ENCODE peak calls at places on chromosomes 13 and 19, in ten cellular contexts. One of them, this sample, is unnamed.

GRCh38 chr19:5250127-5250659 is 90.4 kb downstream of the PTPRS start:
- DNase-seq in aorta: peak; percentile 80
- DNase-seq in AG04450: no peak
- DNase-seq in astrocyte: no peak
- DNase-seq in CD4-positive, alpha-beta T cell: no peak
- DNase-seq in keratinocyte: no peak
- DNase-seq in IMR-90: no peak
- DNase-seq in substantia nigra: peak; percentile 38
- DNase-seq in heart left ventricle: peak; percentile 84
- DNase-seq in thyroid gland: peak; percentile 99
- DNase-seq in this sample: no peak

GRCh38 chr13:21071894-21072293 is 10.5 kb upstream of the LATS2 start:
- DNase-seq in aorta: no peak
- DNase-seq in AG04450: no peak
- DNase-seq in astrocyte: peak; percentile 40
- DNase-seq in CD4-positive, alpha-beta T cell: no peak
- DNase-seq in keratinocyte: no peak
- DNase-seq in IMR-90: no peak
- DNase-seq in substantia nigra: no peak
- DNase-seq in heart left ventricle: no peak
- DNase-seq in thyroid gland: no peak
- DNase-seq in this sample: no peak

GRCh38 chr13:35468195-35468594 is 8.3 kb downstream of the MAB21L1 start:
- DNase-seq in aorta: no peak
- DNase-seq in AG04450: no peak
- DNase-seq in astrocyte: peak; percentile 39
- DNase-seq in CD4-positive, alpha-beta T cell: no peak
- DNase-seq in keratinocyte: no peak
- DNase-seq in IMR-90: no peak
- DNase-seq in substantia nigra: no peak
- DNase-seq in heart left ventricle: no peak
- DNase-seq in thyroid gland: no peak
- DNase-seq in this sample: no peak

GRCh38 chr19:3087769-3088168 is 6.4 kb upstream of the GNA11 start:
- DNase-seq in aorta: no peak
- DNase-seq in AG04450: no peak
- DNase-seq in astrocyte: no peak
- DNase-seq in CD4-positive, alpha-beta T cell: no peak
- DNase-seq in keratinocyte: no peak
- DNase-seq in IMR-90: no peak
- DNase-seq in substantia nigra: no peak
- DNase-seq in heart left ventricle: no peak
- DNase-seq in thyroid gland: no peak
- DNase-seq in this sample: no peak

GRCh38 chr13:97141564-97142005 is 80.5 kb upstream of the MBNL2 start:
- DNase-seq in aorta: no peak
- DNase-seq in AG04450: peak; percentile 71
- DNase-seq in astrocyte: peak; percentile 85
- DNase-seq in CD4-positive, alpha-beta T cell: no peak
- DNase-seq in keratinocyte: peak; percentile 25
- DNase-seq in IMR-90: peak; percentile 94
- DNase-seq in substantia nigra: no peak
- DNase-seq in heart left ventricle: no peak
- DNase-seq in thyroid gland: peak; percentile 57
- DNase-seq in this sample: peak; percentile 79

GRCh38 chr13:47796816-47797215 is 204.3 kb downstream of the SUCLA2 start:
- DNase-seq in aorta: no peak
- DNase-seq in AG04450: no peak
- DNase-seq in astrocyte: no peak
- DNase-seq in CD4-positive, alpha-beta T cell: no peak
- DNase-seq in keratinocyte: no peak
- DNase-seq in IMR-90: no peak
- DNase-seq in substantia nigra: no peak
- DNase-seq in heart left ventricle: no peak
- DNase-seq in thyroid gland: no peak
- DNase-seq in this sample: no peak

GRCh38 chr13:111322001-111322915 is 1.8 kb downstream of the TEX29 start:
- DNase-seq in aorta: no peak
- DNase-seq in AG04450: no peak
- DNase-seq in astrocyte: no peak
- DNase-seq in CD4-positive, alpha-beta T cell: no peak
- DNase-seq in keratinocyte: no peak
- DNase-seq in IMR-90: no peak
- DNase-seq in substantia nigra: no peak
- DNase-seq in heart left ventricle: no peak
- DNase-seq in thyroid gland: no peak
- DNase-seq in this sample: no peak

GRCh38 chr19:13502231-13502630 is 4.0 kb downstream of the CACNA1A start:
- DNase-seq in aorta: no peak
- DNase-seq in AG04450: no peak
- DNase-seq in astrocyte: no peak
- DNase-seq in CD4-positive, alpha-beta T cell: no peak
- DNase-seq in keratinocyte: no peak
- DNase-seq in IMR-90: no peak
- DNase-seq in substantia nigra: no peak
- DNase-seq in heart left ventricle: no peak
- DNase-seq in thyroid gland: no peak
- DNase-seq in this sample: no peak

GRCh38 chr13:28753208-28753892 is 34.6 kb upstream of the SLC46A3 start:
- DNase-seq in aorta: peak; percentile 86
- DNase-seq in AG04450: peak; percentile 72
- DNase-seq in astrocyte: peak; percentile 83
- DNase-seq in CD4-positive, alpha-beta T cell: no peak
- DNase-seq in keratinocyte: peak; percentile 57
- DNase-seq in IMR-90: peak; percentile 91
- DNase-seq in substantia nigra: no peak
- DNase-seq in heart left ventricle: peak; percentile 61
- DNase-seq in thyroid gland: peak; percentile 79
- DNase-seq in this sample: peak; percentile 69

GRCh38 chr19:11138659-11139526 is 16.7 kb downstream of the SPC24 start:
- DNase-seq in aorta: peak; percentile 90
- DNase-seq in AG04450: no peak
- DNase-seq in astrocyte: peak; percentile 65
- DNase-seq in CD4-positive, alpha-beta T cell: no peak
- DNase-seq in keratinocyte: no peak
- DNase-seq in IMR-90: peak; percentile 77
- DNase-seq in substantia nigra: peak; percentile 22
- DNase-seq in heart left ventricle: peak; percentile 93
- DNase-seq in thyroid gland: peak; percentile 61
- DNase-seq in this sample: no peak

DNA sequence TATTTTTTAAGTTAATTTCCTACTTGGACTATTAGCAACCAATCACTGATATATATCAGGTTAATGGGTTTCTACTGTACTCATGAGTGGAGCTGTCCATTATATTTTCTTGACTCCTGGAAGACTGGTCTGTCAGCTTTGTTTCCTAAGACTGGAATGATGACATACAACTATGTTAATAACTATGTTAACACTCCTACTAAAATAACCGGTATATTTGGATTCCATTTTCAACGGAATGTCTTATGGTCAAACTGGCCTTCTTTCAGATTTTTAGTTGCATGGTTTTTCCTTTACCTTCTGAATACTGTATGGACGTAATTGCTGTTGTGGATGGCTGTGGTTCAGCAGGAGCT is 45.8 kb upstream of the GPI start:
- DNase-seq in aorta: no peak
- DNase-seq in AG04450: no peak
- DNase-seq in astrocyte: no peak
- DNase-seq in CD4-positive, alpha-beta T cell: no peak
- DNase-seq in keratinocyte: no peak
- DNase-seq in IMR-90: no peak
- DNase-seq in substantia nigra: no peak
- DNase-seq in heart left ventricle: no peak
- DNase-seq in thyroid gland: no peak
- DNase-seq in this sample: peak; percentile 27
- H3K27ac ChIP-seq in aorta: no peak overlapping the region
- H3K27ac ChIP-seq in AG04450: no peak overlapping the region
- H3K27ac ChIP-seq in astrocyte: peak overlapping the region; percentile 62
- H3K27ac ChIP-seq in CD4-positive, alpha-beta T cell: no peak overlapping the region
- H3K27ac ChIP-seq in keratinocyte: no peak overlapping the region
- H3K27ac ChIP-seq in IMR-90: no peak overlapping the region
- H3K27ac ChIP-seq in substantia nigra: peak overlapping the region; percentile 82
- H3K27ac ChIP-seq in heart left ventricle: peak overlapping the region; percentile 24
- H3K27ac ChIP-seq in thyroid gland: no peak overlapping the region
- H3K27ac ChIP-seq in this sample: peak overlapping the region; percentile 51

DNA sequence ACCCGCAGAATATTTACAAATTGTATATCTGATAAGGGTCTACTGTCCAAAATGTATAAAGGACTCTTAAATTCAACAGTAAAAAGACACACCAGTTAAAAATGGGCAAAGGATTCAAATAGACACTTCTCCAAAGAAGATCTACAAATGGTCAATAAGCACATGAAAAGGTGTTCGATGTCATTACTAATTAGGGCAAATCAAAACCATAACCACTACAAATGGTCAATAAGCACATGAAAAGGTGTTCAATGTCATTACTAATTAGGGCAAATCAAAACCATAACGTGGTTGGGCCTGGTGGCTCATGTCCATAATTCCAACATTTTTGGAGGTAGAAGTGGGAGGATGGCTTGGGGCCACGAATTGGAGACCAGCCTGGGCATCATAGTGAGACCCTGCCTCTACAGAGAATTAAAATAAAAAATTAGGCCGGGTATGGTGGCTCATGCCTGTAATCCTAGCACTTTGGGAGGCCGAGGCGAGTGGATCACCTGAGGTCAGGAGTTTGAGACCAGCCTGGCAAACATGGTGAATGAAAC is 40.5 kb downstream of the ACTN4 start:
- DNase-seq in aorta: no peak
- DNase-seq in AG04450: no peak
- DNase-seq in astrocyte: no peak
- DNase-seq in CD4-positive, alpha-beta T cell: no peak
- DNase-seq in keratinocyte: no peak
- DNase-seq in IMR-90: no peak
- DNase-seq in substantia nigra: no peak
- DNase-seq in heart left ventricle: no peak
- DNase-seq in thyroid gland: no peak
- DNase-seq in this sample: no peak
- H3K27ac ChIP-seq in aorta: peak overlapping the region; percentile 8
- H3K27ac ChIP-seq in AG04450: no peak overlapping the region
- H3K27ac ChIP-seq in astrocyte: peak overlapping the region; percentile 16
- H3K27ac ChIP-seq in CD4-positive, alpha-beta T cell: no peak overlapping the region
- H3K27ac ChIP-seq in keratinocyte: peak overlapping the region; percentile 100
- H3K27ac ChIP-seq in IMR-90: no peak overlapping the region
- H3K27ac ChIP-seq in substantia nigra: no peak overlapping the region
- H3K27ac ChIP-seq in heart left ventricle: peak overlapping the region; percentile 96
- H3K27ac ChIP-seq in thyroid gland: peak overlapping the region; percentile 23
- H3K27ac ChIP-seq in this sample: peak overlapping the region; percentile 100

GRCh38 chr13:40390290-40391008 is 276.0 kb downstream of the FOXO1 start:
- DNase-seq in aorta: no peak
- DNase-seq in AG04450: no peak
- DNase-seq in astrocyte: no peak
- DNase-seq in CD4-positive, alpha-beta T cell: no peak
- DNase-seq in keratinocyte: no peak
- DNase-seq in IMR-90: no peak
- DNase-seq in substantia nigra: no peak
- DNase-seq in heart left ventricle: no peak
- DNase-seq in thyroid gland: no peak
- DNase-seq in this sample: no peak
- H3K27ac ChIP-seq in aorta: no peak overlapping the region
- H3K27ac ChIP-seq in AG04450: no peak overlapping the region
- H3K27ac ChIP-seq in astrocyte: no peak overlapping the region
- H3K27ac ChIP-seq in CD4-positive, alpha-beta T cell: no peak overlapping the region
- H3K27ac ChIP-seq in keratinocyte: no peak overlapping the region
- H3K27ac ChIP-seq in IMR-90: no peak overlapping the region
- H3K27ac ChIP-seq in substantia nigra: no peak overlapping the region
- H3K27ac ChIP-seq in heart left ventricle: no peak overlapping the region
- H3K27ac ChIP-seq in thyroid gland: no peak overlapping the region
- H3K27ac ChIP-seq in this sample: no peak overlapping the region

GRCh38 chr19:15469513-15470297 is 5.4 kb upstream of the RASAL3 start:
- DNase-seq in aorta: peak; percentile 56
- DNase-seq in AG04450: no peak
- DNase-seq in astrocyte: no peak
- DNase-seq in CD4-positive, alpha-beta T cell: no peak
- DNase-seq in keratinocyte: no peak
- DNase-seq in IMR-90: no peak
- DNase-seq in substantia nigra: no peak
- DNase-seq in heart left ventricle: no peak
- DNase-seq in thyroid gland: no peak
- DNase-seq in this sample: no peak

GRCh38 chr19:15467734-15468214 is 3.4 kb upstream of the RASAL3 start:
- DNase-seq in aorta: no peak
- DNase-seq in AG04450: no peak
- DNase-seq in astrocyte: no peak
- DNase-seq in CD4-positive, alpha-beta T cell: no peak
- DNase-seq in keratinocyte: no peak
- DNase-seq in IMR-90: no peak
- DNase-seq in substantia nigra: no peak
- DNase-seq in heart left ventricle: no peak
- DNase-seq in thyroid gland: no peak
- DNase-seq in this sample: no peak

GRCh38 chr19:15471639-15472101 is 7.3 kb upstream of the RASAL3 start:
- DNase-seq in aorta: peak; percentile 24
- DNase-seq in AG04450: no peak
- DNase-seq in astrocyte: no peak
- DNase-seq in CD4-positive, alpha-beta T cell: no peak
- DNase-seq in keratinocyte: no peak
- DNase-seq in IMR-90: no peak
- DNase-seq in substantia nigra: no peak
- DNase-seq in heart left ventricle: no peak
- DNase-seq in thyroid gland: no peak
- DNase-seq in this sample: no peak

GRCh38 chr19:15466851-15467733 is 2.7 kb upstream of the RASAL3 start:
- DNase-seq in aorta: peak; percentile 32
- DNase-seq in AG04450: peak; percentile 32
- DNase-seq in astrocyte: peak; percentile 67
- DNase-seq in CD4-positive, alpha-beta T cell: no peak
- DNase-seq in keratinocyte: no peak
- DNase-seq in IMR-90: peak; percentile 43
- DNase-seq in substantia nigra: no peak
- DNase-seq in heart left ventricle: no peak
- DNase-seq in thyroid gland: no peak
- DNase-seq in this sample: peak; percentile 48

DNA sequence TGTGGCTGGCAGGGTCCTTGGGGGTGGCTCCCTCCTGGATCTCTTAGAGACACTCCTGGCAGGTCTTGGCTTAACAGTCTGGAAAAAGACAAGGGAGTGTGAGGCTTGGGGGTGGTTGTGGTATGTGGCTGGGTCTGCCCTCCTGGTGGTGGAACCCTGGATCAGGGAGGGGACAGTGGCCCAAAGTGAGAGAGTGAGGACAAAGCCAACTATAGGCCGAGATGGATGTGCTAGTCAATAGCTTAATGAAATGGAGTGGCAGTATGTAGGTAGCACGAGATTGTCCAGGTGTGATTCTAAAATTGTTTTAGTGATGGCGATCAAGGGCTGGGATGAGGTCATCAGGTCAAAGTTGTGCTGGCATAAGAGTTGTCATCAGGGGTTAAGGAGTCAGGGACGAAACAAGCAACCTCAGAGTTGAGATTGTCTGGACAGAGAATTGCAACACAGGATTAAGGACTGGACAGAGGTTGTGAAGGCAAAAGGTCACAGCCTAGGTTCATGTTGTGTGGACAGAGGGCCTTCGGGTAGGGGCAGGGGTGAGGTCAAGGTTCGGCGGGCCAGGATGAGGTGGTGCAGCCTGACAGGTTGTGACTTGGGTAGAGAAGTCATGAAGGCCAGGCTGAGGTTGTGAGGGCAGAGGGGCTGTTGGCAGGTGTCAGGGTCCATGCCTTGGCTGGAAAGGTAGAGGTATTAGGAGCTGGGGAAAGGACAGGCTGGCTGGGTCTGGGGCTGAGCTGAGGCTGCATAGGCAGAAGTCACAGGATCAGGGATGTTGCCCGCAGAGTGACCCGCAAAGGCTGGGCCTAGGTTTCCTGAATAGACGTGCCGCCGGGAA is 4.5 kb upstream of the RASAL3 start:
- DNase-seq in aorta: peak; percentile 42
- DNase-seq in AG04450: no peak
- DNase-seq in astrocyte: no peak
- DNase-seq in CD4-positive, alpha-beta T cell: no peak
- DNase-seq in keratinocyte: no peak
- DNase-seq in IMR-90: no peak
- DNase-seq in substantia nigra: no peak
- DNase-seq in heart left ventricle: no peak
- DNase-seq in thyroid gland: no peak
- DNase-seq in this sample: no peak
- H3K27ac ChIP-seq in aorta: no peak overlapping the region
- H3K27ac ChIP-seq in AG04450: no peak overlapping the region
- H3K27ac ChIP-seq in astrocyte: no peak overlapping the region
- H3K27ac ChIP-seq in CD4-positive, alpha-beta T cell: no peak overlapping the region
- H3K27ac ChIP-seq in keratinocyte: no peak overlapping the region
- H3K27ac ChIP-seq in IMR-90: no peak overlapping the region
- H3K27ac ChIP-seq in substantia nigra: no peak overlapping the region
- H3K27ac ChIP-seq in heart left ventricle: no peak overlapping the region
- H3K27ac ChIP-seq in thyroid gland: no peak overlapping the region
- H3K27ac ChIP-seq in this sample: no peak overlapping the region

This sample was measured in epithelial cell of prostate.